ENCODE peak calls at places on chromosomes 1 and 21, in eight cellular contexts. U is ELF-1; Q is endothelial cell; C is stimulated activated CD4-positive, alpha-beta T cell treated with anti-CD3 and anti-CD28 coated beads, Interleukin-12 subunit alpha, Interleukin-12 subunit beta, amount 100 ng/mL, for 4 hours; R is T-helper 2 cell; N is Ammon's horn; F is ELR; H is left colon. K is an unnamed sample.
A peak's percentile ranks its signal among the peaks of the same experiment; 100 is the strongest.

GRCh38 chr1:2105781-2106524 is 55.7 kb downstream of the PRKCZ start:
- DNase-seq in C (no peak), Q (no peak), N (no peak), U (no peak), H (no peak), R (no peak), F (no peak), K (no peak)

GRCh38 chr1:53121319-53122172 is 20.9 kb downstream of the SLC1A7 start:
- DNase-seq in F (peak; percentile 33), R (no peak), C (no peak), N (peak; percentile 23), Q (no peak), H (no peak), U (peak; percentile 49), K (peak; percentile 87)

GRCh38 chr1:197998110-197998509 is 80.9 kb downstream of the LHX9 start:
- DNase-seq in N (no peak), F (no peak), Q (no peak), H (no peak), C (no peak), R (peak; percentile 10), U (peak; percentile 10), K (no peak)

GRCh38 chr1:184028854-184029623 is 8.5 kb downstream of the COLGALT2 start:
- DNase-seq in C (no peak), U (no peak), R (no peak), F (peak; percentile 24), Q (no peak), H (peak; percentile 42), N (peak; percentile 84), K (no peak)

GRCh38 chr1:9293241-9293511 is 482 bp downstream of the SPSB1 start:
- DNase-seq in R (no peak), H (no peak), U (no peak), F (no peak), C (no peak), N (no peak), Q (no peak), K (no peak)

GRCh38 chr1:53526451-53527101 is 67.4 kb downstream of the DMRTB1 start:
- DNase-seq in H (peak; percentile 25), F (no peak), N (no peak), R (no peak), C (no peak), Q (no peak), U (peak; percentile 59), K (peak; percentile 63)

GRCh38 chr1:37764888-37765441 is at the start of gene EPHA10:
- DNase-seq in C (no peak), R (no peak), N (peak; percentile 69), F (no peak), Q (peak; percentile 16), U (peak; percentile 41), H (no peak), K (no peak)

GRCh38 chr1:116915182-116915611 is 5.5 kb downstream of the PTGFRN start:
- DNase-seq in U (no peak), Q (no peak), N (no peak), F (no peak), H (peak; percentile 78), R (no peak), C (no peak), K (peak; percentile 46)

GRCh38 chr1:109598655-109599054 is 20.8 kb downstream of the GNAT2 start:
- DNase-seq in F (no peak), Q (peak; percentile 31), C (no peak), R (no peak), N (no peak), U (peak; percentile 56), H (no peak), K (no peak)

GRCh38 chr21:45104560-45104959 is 30.2 kb downstream of the ADARB1 start:
- DNase-seq in R (no peak), Q (no peak), U (no peak), F (peak; percentile 41), C (no peak), N (no peak), H (peak; percentile 67), K (no peak)

GRCh38 chr1:218613105-218613504 is 268.0 kb downstream of the TGFB2 start:
- DNase-seq in R (no peak), Q (no peak), N (no peak), U (no peak), C (no peak), H (no peak), F (no peak), K (no peak)

GRCh38 chr1:64675718-64676345 is 69.0 kb upstream of the RAVER2 start:
- DNase-seq in N (no peak), H (no peak), Q (no peak), F (peak; percentile 46), R (peak; percentile 9), U (no peak), C (no peak), K (peak; percentile 54)

GRCh38 chr1:89607888-89608626 is 24.9 kb upstream of the LRRC8C start:
- DNase-seq in U (no peak), Q (no peak), H (no peak), F (peak; percentile 46), C (peak; percentile 50), N (no peak), R (peak; percentile 95), K (no peak)

GRCh38 chr1:241950390-241950789 is 7.2 kb upstream of the BECN2 start:
- DNase-seq in R (no peak), U (no peak), F (peak; percentile 56), Q (no peak), H (no peak), N (no peak), C (no peak), K (peak; percentile 88)

GRCh38 chr1:25796807-25797458 is 3.1 kb upstream of the SELENON start:
- DNase-seq in F (peak; percentile 74), U (peak; percentile 89), R (peak; percentile 84), H (peak; percentile 95), C (peak; percentile 87), N (peak; percentile 80), Q (peak; percentile 93), K (peak; percentile 81)

GRCh38 chr1:77057994-77058585 is 161.1 kb downstream of the PIGK start:
- DNase-seq in Q (no peak), F (no peak), N (no peak), H (no peak), R (no peak), C (no peak), U (no peak), K (no peak)

GRCh38 chr1:23114424-23115079 is 54.1 kb downstream of the LUZP1 start:
- DNase-seq in R (no peak), F (no peak), N (peak; percentile 17), H (no peak), C (no peak), Q (no peak), U (no peak), K (peak; percentile 44)

GRCh38 chr1:110260194-110260593 is 50.1 kb downstream of the KCNC4 start:
- DNase-seq in H (no peak), Q (no peak), N (no peak), F (no peak), C (no peak), U (no peak), R (no peak), K (no peak)

GRCh38 chr1:160128636-160129035 is 13.1 kb downstream of the ATP1A2 start:
- DNase-seq in U (no peak), F (no peak), R (no peak), Q (no peak), N (no peak), C (no peak), H (no peak), K (no peak)

GRCh38 chr1:74395492-74395891 is 116.9 kb downstream of the LRRC53 start:
- DNase-seq in R (no peak), C (no peak), F (no peak), H (peak; percentile 5), N (no peak), U (no peak), Q (no peak), K (no peak)